ENCODE peak calls at places on chromosome 10, in ten cellular contexts. Q, G, K, F, O, V, Z, N, S and T are unnamed samples.

GRCh38 chr10:121460733-121461132 is 137.5 kb downstream of the FGFR2 start:
- DNase-seq in Q (no peak), G (no peak), K (no peak), F (no peak), O (no peak), V (no peak), Z (no peak), N (no peak), S (no peak), T (no peak)

GRCh38 chr10:63553473-63553872 is 32.3 kb downstream of the REEP3 start:
- DNase-seq in Q (no peak), G (no peak), K (no peak), F (peak; percentile 48), O (no peak), V (no peak), Z (no peak), N (peak; percentile 9), S (no peak), T (no peak)

GRCh38 chr10:49726593-49726992 is 35.5 kb downstream of the OGDHL start:
- DNase-seq in Q (no peak), G (no peak), K (no peak), F (no peak), O (no peak), V (no peak), Z (no peak), N (no peak), S (no peak), T (no peak)

GRCh38 chr10:7572435-7572834 is 94.3 kb downstream of the ITIH5 start:
- DNase-seq in Q (no peak), G (no peak), K (no peak), F (peak; percentile 63), O (no peak), V (no peak), Z (no peak), N (no peak), S (no peak), T (no peak)

GRCh38 chr10:90718185-90718584 is 139.7 kb downstream of the HTR7 start:
- DNase-seq in Q (no peak), G (no peak), K (no peak), F (no peak), O (no peak), V (no peak), Z (no peak), N (no peak), S (no peak), T (no peak)

GRCh38 chr10:68406111-68406814 is 814 bp downstream of the RUFY2 start:
- DNase-seq in Q (peak; percentile 89), G (peak; percentile 2), K (no peak), F (peak; percentile 87), O (peak; percentile 24), V (peak; percentile 76), Z (peak; percentile 58), N (peak; percentile 58), S (no peak), T (peak; percentile 68)

GRCh38 chr10:5556576-5556975 is 31.8 kb downstream of the CALML3 start:
- DNase-seq in Q (peak; percentile 37), G (no peak), K (no peak), F (no peak), O (no peak), V (peak; percentile 18), Z (no peak), N (no peak), S (no peak), T (no peak)

GRCh38 chr10:36254191-36254590 is 612.1 kb upstream of the FZD8 start:
- DNase-seq in Q (no peak), G (no peak), K (no peak), F (peak; percentile 47), O (no peak), V (peak; percentile 71), Z (no peak), N (peak; percentile 16), S (no peak), T (no peak)

GRCh38 chr10:116637830-116638229 is 17.1 kb downstream of the PNLIPRP2 start:
- DNase-seq in Q (no peak), G (no peak), K (no peak), F (no peak), O (no peak), V (no peak), Z (peak; percentile 44), N (no peak), S (no peak), T (no peak)

GRCh38 chr10:80449545-80449944 is 4.6 kb upstream of the TSPAN14 start:
- DNase-seq in Q (no peak), G (no peak), K (no peak), F (no peak), O (no peak), V (no peak), Z (no peak), N (no peak), S (no peak), T (peak; percentile 59)

GRCh38 chr10:30384791-30385201 is 35.7 kb upstream of the MTPAP start:
- DNase-seq in Q (peak; percentile 78), G (no peak), K (no peak), F (peak; percentile 26), O (no peak), V (no peak), Z (peak; percentile 16), N (peak; percentile 34), S (no peak), T (peak; percentile 55)

GRCh38 chr10:30357075-30357801 is 8.2 kb upstream of the MTPAP start:
- DNase-seq in Q (no peak), G (no peak), K (no peak), F (no peak), O (no peak), V (no peak), Z (no peak), N (no peak), S (no peak), T (no peak)

GRCh38 chr10:58515296-58515956 is 2.8 kb downstream of the BICC1 start:
- DNase-seq in Q (no peak), G (no peak), K (no peak), F (no peak), O (no peak), V (no peak), Z (no peak), N (no peak), S (no peak), T (no peak)

GRCh38 chr10:58513189-58514101 is 773 bp downstream of the BICC1 start:
- DNase-seq in Q (peak; percentile 71), G (peak; percentile 63), K (no peak), F (peak; percentile 90), O (no peak), V (peak; percentile 61), Z (no peak), N (peak; percentile 84), S (no peak), T (peak; percentile 89)

GRCh38 chr10:58514102-58514472 is 1.4 kb downstream of the BICC1 start:
- DNase-seq in Q (no peak), G (no peak), K (no peak), F (no peak), O (no peak), V (no peak), Z (no peak), N (no peak), S (no peak), T (no peak)

GRCh38 chr10:58512470-58513188 is at the start of gene BICC1:
- DNase-seq in Q (peak; percentile 77), G (no peak), K (no peak), F (peak; percentile 58), O (no peak), V (peak; percentile 70), Z (no peak), N (peak; percentile 38), S (no peak), T (peak; percentile 71)

DNA sequence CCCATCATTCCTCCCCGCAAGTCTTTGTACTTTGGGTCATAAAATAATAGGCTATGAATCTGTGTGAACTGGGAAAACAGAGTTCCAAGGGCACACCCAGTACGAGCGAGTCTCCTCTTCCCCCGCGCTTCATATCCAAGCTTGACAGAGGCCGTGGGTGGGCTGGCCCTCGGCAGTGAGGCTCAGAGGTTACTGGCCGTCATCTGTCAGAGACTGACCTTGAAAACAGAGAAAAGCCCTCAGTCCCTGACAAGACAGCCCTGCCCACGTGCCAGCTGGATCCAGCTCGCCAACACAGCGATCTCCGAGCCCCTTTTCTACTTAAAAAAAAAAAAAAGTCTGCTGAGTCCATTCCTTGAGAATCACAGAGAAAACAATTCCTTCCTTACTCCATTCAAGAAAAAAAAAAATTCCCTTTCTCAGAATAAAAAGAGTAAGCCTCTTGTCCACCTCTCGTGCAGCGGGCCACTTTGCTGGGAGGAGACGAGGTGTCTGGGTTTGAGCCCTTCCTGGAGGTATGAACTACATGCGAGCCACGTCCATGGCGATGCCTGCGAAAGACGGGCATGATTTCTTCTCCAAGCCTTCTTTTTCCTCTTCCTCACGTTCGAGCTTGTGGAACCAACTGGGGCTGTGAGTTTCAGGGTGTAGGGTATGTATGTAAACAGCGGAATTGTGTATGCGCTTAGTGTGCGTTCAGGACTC is 755 bp upstream of the BICC1 start:
- DNase-seq in Q (peak; percentile 53), G (no peak), K (no peak), F (peak; percentile 25), O (no peak), V (peak; percentile 53), Z (no peak), N (peak; percentile 43), S (no peak), T (peak; percentile 51)
- H3K4me3 ChIP-seq in Q (peak overlapping the region; percentile 68), G (peak overlapping the region; percentile 86), K (no peak overlapping the region), F (peak overlapping the region; percentile 69), O (no peak overlapping the region), V (peak overlapping the region; percentile 64), Z (no peak overlapping the region), N (peak overlapping the region; percentile 72), S (no peak overlapping the region), T (peak overlapping the region; percentile 98)

DNA sequence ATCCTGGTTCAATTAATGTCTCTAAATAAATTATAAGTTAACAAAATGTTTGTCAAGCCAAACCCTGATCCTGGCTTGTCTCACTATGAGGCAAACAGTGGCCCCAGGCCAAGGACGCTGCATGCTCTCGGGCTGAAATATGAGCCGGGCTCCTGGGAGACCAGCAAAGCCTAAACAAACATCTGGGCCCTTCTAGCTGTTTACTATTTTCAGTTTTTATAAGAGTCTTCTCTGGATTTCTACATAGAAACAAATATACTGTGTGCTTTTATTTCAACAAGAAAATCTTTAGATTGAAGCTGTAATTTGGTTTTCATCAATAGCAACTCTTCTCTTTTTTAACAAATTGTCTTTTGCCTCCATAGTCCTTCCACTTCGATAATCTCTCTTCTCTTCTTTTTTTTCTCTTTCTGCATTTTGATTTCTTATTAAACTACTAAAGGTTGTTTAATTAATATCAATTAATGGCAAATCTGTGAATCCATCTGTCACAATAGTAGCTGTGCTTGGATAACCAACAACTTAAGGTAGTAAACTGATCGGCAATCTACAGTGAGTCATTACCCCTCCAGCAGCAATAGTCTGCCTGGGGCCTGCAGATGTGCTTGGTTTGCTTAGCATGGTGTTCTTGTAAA is 83.3 kb upstream of the DNAJC1 start:
- DNase-seq in Q (peak; percentile 77), G (peak; percentile 10), K (no peak), F (peak; percentile 72), O (no peak), V (peak; percentile 85), Z (no peak), N (peak; percentile 54), S (no peak), T (peak; percentile 18)
- H3K4me3 ChIP-seq in Q (no peak overlapping the region), G (no peak overlapping the region), K (no peak overlapping the region), F (no peak overlapping the region), O (no peak overlapping the region), V (no peak overlapping the region), Z (no peak overlapping the region), N (no peak overlapping the region), S (no peak overlapping the region), T (no peak overlapping the region)

GRCh38 chr10:21519981-21520436 is 5.5 kb downstream of the SKIDA1 start:
- DNase-seq in Q (peak; percentile 42), G (no peak), K (no peak), F (peak; percentile 79), O (no peak), V (no peak), Z (peak; percentile 80), N (peak; percentile 84), S (no peak), T (no peak)
- H3K4me3 ChIP-seq in Q (peak overlapping the region; percentile 89), G (peak overlapping the region; percentile 70), K (no peak overlapping the region), F (peak overlapping the region; percentile 70), O (no peak overlapping the region), V (peak overlapping the region; percentile 65), Z (peak overlapping the region; percentile 66), N (peak overlapping the region; percentile 95), S (no peak overlapping the region), T (no peak overlapping the region)

GRCh38 chr10:124384591-124385190 is 34.0 kb downstream of the OAT start:
- DNase-seq in Q (no peak), G (no peak), K (no peak), F (no peak), O (no peak), V (no peak), Z (no peak), N (no peak), S (no peak), T (no peak)
- H3K4me3 ChIP-seq in Q (no peak overlapping the region), G (no peak overlapping the region), K (no peak overlapping the region), F (no peak overlapping the region), O (no peak overlapping the region), V (no peak overlapping the region), Z (no peak overlapping the region), N (no peak overlapping the region), S (no peak overlapping the region), T (no peak overlapping the region)